ENCODE peak calls at places on chromosomes 12 and 14, in five cellular contexts. One of them, this sample, is unnamed.
A peak's percentile ranks its signal among the peaks of the same experiment; 100 is the strongest.

GRCh38 chr14:75981426-75981825 is 369 bp downstream of the TGFB3 start:
- DNase-seq in esophagus squamous epithelium: no peak
- DNase-seq in IMR-90: no peak
- DNase-seq in transverse colon: peak; percentile 17
- DNase-seq in prostate gland: no peak
- DNase-seq in this sample: peak; percentile 85

GRCh38 chr14:52400846-52401245 is 86.7 kb downstream of the PTGER2 start:
- DNase-seq in esophagus squamous epithelium: no peak
- DNase-seq in transverse colon: no peak
- DNase-seq in IMR-90: no peak
- DNase-seq in prostate gland: no peak
- DNase-seq in this sample: no peak

GRCh38 chr12:88624911-88625310 is 44.6 kb upstream of the KITLG start:
- DNase-seq in IMR-90: peak; percentile 62
- DNase-seq in prostate gland: no peak
- DNase-seq in esophagus squamous epithelium: no peak
- DNase-seq in transverse colon: no peak
- DNase-seq in this sample: no peak

GRCh38 chr12:47931187-47931586 is 26.4 kb upstream of the VDR start:
- DNase-seq in IMR-90: no peak
- DNase-seq in prostate gland: no peak
- DNase-seq in esophagus squamous epithelium: no peak
- DNase-seq in transverse colon: no peak
- DNase-seq in this sample: no peak

GRCh38 chr12:75909714-75910451 is 121.7 kb downstream of the PHLDA1 start:
- DNase-seq in prostate gland: no peak
- DNase-seq in IMR-90: no peak
- DNase-seq in transverse colon: no peak
- DNase-seq in esophagus squamous epithelium: no peak
- DNase-seq in this sample: no peak

GRCh38 chr12:124527861-124528561 is 39.4 kb downstream of the NCOR2 start:
- DNase-seq in esophagus squamous epithelium: no peak
- DNase-seq in IMR-90: no peak
- DNase-seq in prostate gland: no peak
- DNase-seq in transverse colon: no peak
- DNase-seq in this sample: no peak

GRCh38 chr12:46546634-46547273 is 174.2 kb upstream of the SLC38A2 start:
- DNase-seq in prostate gland: no peak
- DNase-seq in IMR-90: peak; percentile 80
- DNase-seq in transverse colon: no peak
- DNase-seq in esophagus squamous epithelium: no peak
- DNase-seq in this sample: no peak

GRCh38 chr14:59337151-59337611 is 128.0 kb downstream of the GPR135 start:
- DNase-seq in transverse colon: peak; percentile 48
- DNase-seq in esophagus squamous epithelium: no peak
- DNase-seq in IMR-90: no peak
- DNase-seq in prostate gland: no peak
- DNase-seq in this sample: peak; percentile 68

GRCh38 chr12:96131230-96131788 is 62.9 kb upstream of the ELK3 start:
- DNase-seq in esophagus squamous epithelium: no peak
- DNase-seq in transverse colon: no peak
- DNase-seq in prostate gland: no peak
- DNase-seq in IMR-90: no peak
- DNase-seq in this sample: no peak

GRCh38 chr12:49645151-49646039 is 22.0 kb downstream of the PRPF40B start:
- DNase-seq in transverse colon: no peak
- DNase-seq in prostate gland: no peak
- DNase-seq in IMR-90: no peak
- DNase-seq in esophagus squamous epithelium: no peak
- DNase-seq in this sample: no peak

GRCh38 chr14:74491952-74492351 is 1.2 kb downstream of the NPC2 start:
- DNase-seq in IMR-90: peak; percentile 40
- DNase-seq in transverse colon: no peak
- DNase-seq in esophagus squamous epithelium: no peak
- DNase-seq in prostate gland: no peak
- DNase-seq in this sample: no peak

GRCh38 chr12:105401198-105401597 is 70.7 kb downstream of the C12orf75 start:
- DNase-seq in transverse colon: no peak
- DNase-seq in IMR-90: no peak
- DNase-seq in esophagus squamous epithelium: no peak
- DNase-seq in prostate gland: no peak
- DNase-seq in this sample: no peak

GRCh38 chr12:9064201-9064814 is 51.4 kb downstream of the A2M start:
- DNase-seq in IMR-90: peak; percentile 10
- DNase-seq in prostate gland: peak; percentile 68
- DNase-seq in transverse colon: peak; percentile 67
- DNase-seq in esophagus squamous epithelium: no peak
- DNase-seq in this sample: peak; percentile 92
- H3K4me3 ChIP-seq in IMR-90: peak overlapping the region; percentile 83
- H3K4me3 ChIP-seq in prostate gland: peak overlapping the region; percentile 80
- H3K4me3 ChIP-seq in transverse colon: peak overlapping the region; percentile 85
- H3K4me3 ChIP-seq in esophagus squamous epithelium: peak overlapping the region; percentile 80
- H3K4me3 ChIP-seq in this sample: peak overlapping the region; percentile 92

DNA sequence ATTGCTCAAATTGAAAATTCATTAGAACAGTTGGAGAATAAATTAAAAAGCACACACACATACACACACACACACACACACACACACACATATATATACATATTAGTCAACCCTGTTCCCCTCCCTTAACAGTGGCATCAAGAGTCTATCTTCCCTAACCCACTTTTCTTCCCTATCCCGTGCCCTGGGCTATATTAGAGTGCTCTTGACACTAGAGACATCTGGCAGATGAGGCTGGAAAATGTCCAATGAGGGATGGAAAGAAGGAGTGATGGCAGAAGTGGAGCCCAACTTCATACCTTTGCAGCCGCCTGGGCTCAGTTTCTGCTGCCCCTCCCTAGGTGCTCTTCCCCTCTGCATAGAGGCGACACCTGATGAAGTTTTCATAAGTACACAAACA is 172.4 kb upstream of the NUDT4 start:
- DNase-seq in transverse colon: no peak
- DNase-seq in esophagus squamous epithelium: no peak
- DNase-seq in IMR-90: no peak
- DNase-seq in prostate gland: no peak
- DNase-seq in this sample: no peak
- TF ChIP-seq CTCF in transverse colon: no peak
- TF ChIP-seq CTCF in esophagus squamous epithelium: no peak
- TF ChIP-seq CTCF in IMR-90: no peak
- TF ChIP-seq CTCF in prostate gland: no peak
- TF ChIP-seq CTCF in this sample: no peak

GRCh38 chr14:81221579-81222102 is 882 bp upstream of the GTF2A1 start:
- DNase-seq in esophagus squamous epithelium: no peak
- DNase-seq in IMR-90: peak; percentile 5
- DNase-seq in prostate gland: peak; percentile 6
- DNase-seq in transverse colon: no peak
- DNase-seq in this sample: no peak
- TF ChIP-seq POLR2A in esophagus squamous epithelium: no peak
- TF ChIP-seq POLR2A in IMR-90: no peak
- TF ChIP-seq POLR2A in prostate gland: no peak
- TF ChIP-seq POLR2A in transverse colon: peak; percentile 45
- TF ChIP-seq POLR2A in this sample: no peak

GRCh38 chr12:103043531-103044445 is 86.3 kb downstream of the ASCL1 start:
- DNase-seq in esophagus squamous epithelium: no peak
- DNase-seq in prostate gland: no peak
- DNase-seq in transverse colon: no peak
- DNase-seq in IMR-90: no peak
- DNase-seq in this sample: no peak
- H3K4me3 ChIP-seq in esophagus squamous epithelium: no peak overlapping the region
- H3K4me3 ChIP-seq in prostate gland: no peak overlapping the region
- H3K4me3 ChIP-seq in transverse colon: no peak overlapping the region
- H3K4me3 ChIP-seq in IMR-90: no peak overlapping the region
- H3K4me3 ChIP-seq in this sample: no peak overlapping the region

GRCh38 chr12:17975239-17975638 is 114.8 kb downstream of the RERGL start:
- DNase-seq in prostate gland: no peak
- DNase-seq in transverse colon: no peak
- DNase-seq in IMR-90: no peak
- DNase-seq in esophagus squamous epithelium: no peak
- DNase-seq in this sample: no peak

GRCh38 chr12:17971850-17972249 is 118.1 kb downstream of the RERGL start:
- DNase-seq in IMR-90: no peak
- DNase-seq in transverse colon: no peak
- DNase-seq in prostate gland: no peak
- DNase-seq in esophagus squamous epithelium: no peak
- DNase-seq in this sample: no peak

GRCh38 chr12:17975763-17976162 is 114.2 kb downstream of the RERGL start:
- DNase-seq in transverse colon: no peak
- DNase-seq in IMR-90: no peak
- DNase-seq in esophagus squamous epithelium: no peak
- DNase-seq in prostate gland: no peak
- DNase-seq in this sample: no peak

DNA sequence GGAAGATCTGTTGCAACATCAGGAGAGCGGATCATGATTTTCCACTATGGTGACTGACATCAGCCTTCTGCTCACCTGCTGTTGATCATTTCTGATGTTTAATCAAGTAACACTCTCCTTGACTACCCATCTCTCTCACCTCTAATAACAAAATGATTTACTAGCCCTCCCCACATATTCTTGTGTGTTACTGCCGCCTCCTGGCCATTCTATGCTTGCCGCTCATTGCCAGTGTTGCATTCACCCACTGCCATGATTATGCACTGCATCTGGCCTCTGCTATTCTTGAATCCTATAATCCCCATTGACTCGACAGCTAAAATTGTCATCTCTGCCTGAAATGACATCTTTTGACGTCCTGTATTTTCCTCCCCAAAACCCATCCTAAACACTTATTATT is 113.8 kb downstream of the RERGL start:
- DNase-seq in esophagus squamous epithelium: no peak
- DNase-seq in prostate gland: no peak
- DNase-seq in transverse colon: no peak
- DNase-seq in IMR-90: no peak
- DNase-seq in this sample: no peak
- TF ChIP-seq CTCF in esophagus squamous epithelium: no peak
- TF ChIP-seq CTCF in prostate gland: no peak
- TF ChIP-seq CTCF in transverse colon: no peak
- TF ChIP-seq CTCF in IMR-90: peak; percentile 9
- TF ChIP-seq CTCF in this sample: no peak

DNA sequence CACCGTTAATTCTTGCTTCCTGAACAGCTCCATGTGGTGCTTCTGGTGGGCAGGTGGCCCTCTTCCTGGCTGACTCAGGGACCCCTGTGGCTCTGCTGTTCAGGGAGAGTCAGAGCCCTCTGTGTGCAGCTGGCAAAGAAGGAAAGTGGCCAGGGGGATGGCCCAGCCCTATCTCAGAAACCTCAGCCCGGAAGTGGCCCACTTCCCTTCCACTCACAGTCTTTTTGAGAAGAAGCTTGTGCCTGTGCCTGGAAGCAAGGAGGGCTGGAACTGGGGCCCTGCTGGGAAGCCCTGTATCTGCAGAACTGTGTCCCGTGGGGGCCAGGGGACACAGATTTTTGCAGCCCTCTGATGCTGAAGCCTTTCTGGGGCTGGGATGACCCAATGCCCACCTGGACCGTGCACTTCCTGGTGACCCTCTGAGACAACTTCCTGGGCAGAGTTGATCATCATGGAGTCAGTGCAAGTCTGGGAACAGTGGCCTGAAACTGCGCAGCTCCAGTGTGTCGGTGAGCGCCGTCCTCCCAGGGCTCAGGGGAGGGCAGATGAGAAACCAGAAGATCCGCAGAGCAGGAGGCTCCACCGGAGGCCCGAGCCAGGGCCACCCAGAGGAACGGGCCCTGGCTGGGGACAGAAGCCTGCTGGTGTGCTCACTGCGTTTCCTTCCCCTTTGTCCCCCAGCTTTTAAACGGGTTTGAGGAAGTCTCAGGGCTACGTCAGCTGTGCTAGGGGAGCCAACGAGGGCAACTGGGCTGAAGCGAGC is 217.3 kb upstream of the RTL1 start:
- DNase-seq in IMR-90: no peak
- DNase-seq in transverse colon: peak; percentile 37
- DNase-seq in esophagus squamous epithelium: no peak
- DNase-seq in prostate gland: peak; percentile 2
- DNase-seq in this sample: peak; percentile 87
- TF ChIP-seq POLR2A in IMR-90: no peak
- TF ChIP-seq POLR2A in transverse colon: peak; percentile 28
- TF ChIP-seq POLR2A in esophagus squamous epithelium: no peak
- TF ChIP-seq POLR2A in prostate gland: peak; percentile 21
- TF ChIP-seq POLR2A in this sample: no peak

This sample was measured in lower leg skin.